ENCODE peak calls at places on chromosome 3, in ten cellular contexts. Y, D, W, M, Q, N, I, E, S and H are unnamed samples.

GRCh38 chr3:170044280-170044679 is 6.5 kb downstream of the GPR160 start:
- DNase-seq in Y (no peak), D (no peak), W (no peak), M (no peak), Q (no peak), N (no peak), I (no peak), E (no peak), S (no peak), H (no peak)

GRCh38 chr3:128112406-128112968 is 11.1 kb downstream of the RUVBL1 start:
- DNase-seq in Y (no peak), D (peak; percentile 94), W (no peak), M (peak; percentile 88), Q (peak; percentile 91), N (no peak), I (peak; percentile 51), E (peak; percentile 43), S (no peak), H (peak; percentile 89)

GRCh38 chr3:7875858-7876442 is 625.7 kb upstream of the LMCD1 start:
- DNase-seq in Y (no peak), D (peak; percentile 7), W (no peak), M (no peak), Q (peak; percentile 3), N (peak; percentile 23), I (no peak), E (peak; percentile 79), S (no peak), H (no peak)

GRCh38 chr3:97950360-97950759 is 21.9 kb downstream of the RIOX2 start:
- DNase-seq in Y (no peak), D (no peak), W (no peak), M (no peak), Q (no peak), N (no peak), I (no peak), E (no peak), S (no peak), H (no peak)

GRCh38 chr3:150371741-150372254 is 36.3 kb upstream of the TSC22D2 start:
- DNase-seq in Y (peak; percentile 76), D (peak; percentile 100), W (no peak), M (peak; percentile 97), Q (peak; percentile 98), N (peak; percentile 98), I (peak; percentile 97), E (peak; percentile 87), S (peak; percentile 77), H (peak; percentile 97)

GRCh38 chr3:113157408-113157980 is 53.9 kb upstream of the BOC start:
- DNase-seq in Y (no peak), D (no peak), W (no peak), M (no peak), Q (no peak), N (no peak), I (no peak), E (no peak), S (peak; percentile 92), H (peak; percentile 44)

GRCh38 chr3:140911822-140912221 is 29.8 kb upstream of the SLC25A36 start:
- DNase-seq in Y (no peak), D (no peak), W (no peak), M (no peak), Q (no peak), N (no peak), I (no peak), E (no peak), S (no peak), H (no peak)

GRCh38 chr3:130480736-130481135 is 36.2 kb upstream of the COL6A6 start:
- DNase-seq in Y (no peak), D (peak; percentile 24), W (no peak), M (peak; percentile 12), Q (peak; percentile 49), N (no peak), I (peak; percentile 1), E (peak; percentile 26), S (no peak), H (peak; percentile 37)

GRCh38 chr3:33660035-33660434 is 58.0 kb downstream of the CLASP2 start:
- DNase-seq in Y (no peak), D (no peak), W (no peak), M (no peak), Q (no peak), N (no peak), I (no peak), E (no peak), S (no peak), H (no peak)
- H3K4me3 ChIP-seq in Y (no peak overlapping the region), D (no peak overlapping the region), W (peak overlapping the region; percentile 47), M (peak overlapping the region; percentile 42), Q (no peak overlapping the region), N (no peak overlapping the region), I (peak overlapping the region; percentile 54), E (no peak overlapping the region), S (peak overlapping the region; percentile 59), H (peak overlapping the region; percentile 56)

GRCh38 chr3:16207031-16207430 is 32.6 kb downstream of the GALNT15 start:
- DNase-seq in Y (no peak), D (no peak), W (no peak), M (no peak), Q (no peak), N (no peak), I (no peak), E (no peak), S (no peak), H (no peak)

GRCh38 chr3:16203031-16203430 is 28.6 kb downstream of the GALNT15 start:
- DNase-seq in Y (no peak), D (peak; percentile 75), W (no peak), M (no peak), Q (peak; percentile 30), N (no peak), I (peak; percentile 33), E (no peak), S (no peak), H (peak; percentile 45)

GRCh38 chr3:16203671-16204629 is 29.5 kb downstream of the GALNT15 start:
- DNase-seq in Y (no peak), D (peak; percentile 48), W (no peak), M (no peak), Q (no peak), N (no peak), I (no peak), E (no peak), S (no peak), H (no peak)

GRCh38 chr3:16204751-16205150 is 30.3 kb downstream of the GALNT15 start:
- DNase-seq in Y (no peak), D (no peak), W (no peak), M (no peak), Q (no peak), N (no peak), I (no peak), E (no peak), S (no peak), H (no peak)

DNA sequence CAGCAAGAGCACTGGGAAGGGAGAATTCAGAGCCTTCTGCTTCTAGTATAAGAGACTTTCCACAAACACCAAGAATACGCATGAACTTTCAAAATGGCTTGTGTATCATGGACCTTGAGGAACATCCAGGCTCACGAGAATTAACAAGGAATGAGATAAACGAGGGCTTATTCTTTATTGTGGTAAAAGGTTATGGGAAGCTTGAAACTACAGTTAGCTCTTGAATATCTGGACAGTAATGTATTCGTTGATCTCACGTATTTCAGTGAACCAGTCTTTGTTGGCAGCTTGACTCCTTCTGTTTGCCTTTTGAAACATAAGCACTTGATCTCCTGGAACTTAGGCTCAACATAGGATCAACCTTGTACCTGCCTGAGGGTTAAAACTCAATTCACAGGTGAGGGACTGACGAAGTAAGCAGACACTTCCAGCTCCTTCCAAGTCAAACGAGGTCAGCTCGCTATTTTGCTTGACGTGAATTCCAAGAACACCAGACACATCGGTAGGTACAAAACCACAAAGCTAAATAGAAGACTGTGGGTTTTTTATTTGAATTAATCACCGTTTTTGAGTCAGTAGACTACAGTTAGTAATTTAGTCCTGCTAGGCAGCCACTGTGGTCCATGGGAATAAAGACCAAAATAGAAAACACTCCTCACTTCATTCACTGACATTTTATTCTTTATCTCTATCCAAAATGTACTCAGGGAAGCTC is 30.8 kb downstream of the GALNT15 start:
- DNase-seq in Y (no peak), D (peak; percentile 56), W (no peak), M (no peak), Q (no peak), N (peak; percentile 44), I (no peak), E (no peak), S (no peak), H (no peak)
- TF ChIP-seq CTCF in Y (no peak), D (no peak), W (no peak), M (no peak), Q (no peak), N (no peak), I (no peak), E (no peak), S (no peak), H (no peak)

DNA sequence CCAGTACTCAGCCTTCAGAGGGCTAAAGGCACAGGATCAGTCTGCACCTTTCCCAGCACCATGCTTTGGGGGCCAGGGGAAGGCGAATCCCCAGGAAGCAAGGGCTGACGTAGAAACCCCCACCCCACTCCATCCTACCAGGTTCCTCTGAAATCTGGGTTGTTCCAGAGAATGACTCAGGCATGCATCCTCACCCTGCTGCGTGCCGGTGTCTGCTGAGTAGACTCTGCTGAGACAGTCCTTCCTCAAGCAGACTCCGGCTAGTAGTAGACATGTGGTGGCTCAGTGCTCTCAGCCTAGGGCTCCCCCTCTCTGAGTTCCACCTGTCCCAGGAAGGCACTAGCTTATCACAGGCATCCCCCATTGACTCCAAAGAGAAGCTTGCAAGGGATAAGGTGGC is 9.0 kb downstream of the TMEM43 start:
- DNase-seq in Y (no peak), D (no peak), W (no peak), M (no peak), Q (no peak), N (no peak), I (no peak), E (no peak), S (no peak), H (no peak)
- H3K4me3 ChIP-seq in Y (no peak overlapping the region), D (no peak overlapping the region), W (no peak overlapping the region), M (no peak overlapping the region), Q (no peak overlapping the region), N (no peak overlapping the region), I (no peak overlapping the region), E (no peak overlapping the region), S (no peak overlapping the region), H (no peak overlapping the region)

DNA sequence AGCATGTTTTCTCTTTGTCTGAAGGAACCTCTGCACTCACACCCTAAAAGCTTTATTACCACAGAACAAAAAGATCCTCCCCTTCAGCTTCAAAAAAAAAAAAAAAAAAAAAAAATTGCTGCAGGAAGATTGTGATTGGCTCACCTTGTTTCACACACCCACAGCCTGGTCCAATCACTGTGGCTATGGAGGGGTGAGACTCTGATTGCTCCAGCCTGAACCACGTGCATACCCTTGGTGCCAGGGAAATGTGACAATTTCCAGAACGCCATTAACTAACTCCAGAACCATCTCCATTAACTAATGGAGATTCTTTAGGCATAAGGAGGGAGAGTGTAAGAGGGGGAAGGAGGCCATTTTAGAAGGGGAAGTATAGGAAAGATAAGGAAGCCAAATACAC is 106.5 kb upstream of the CRBN start:
- DNase-seq in Y (no peak), D (no peak), W (no peak), M (no peak), Q (no peak), N (no peak), I (no peak), E (no peak), S (no peak), H (no peak)
- TF ChIP-seq CTCF in Y (no peak), D (no peak), W (no peak), M (no peak), Q (no peak), N (no peak), I (no peak), E (no peak), S (no peak), H (no peak)

DNA sequence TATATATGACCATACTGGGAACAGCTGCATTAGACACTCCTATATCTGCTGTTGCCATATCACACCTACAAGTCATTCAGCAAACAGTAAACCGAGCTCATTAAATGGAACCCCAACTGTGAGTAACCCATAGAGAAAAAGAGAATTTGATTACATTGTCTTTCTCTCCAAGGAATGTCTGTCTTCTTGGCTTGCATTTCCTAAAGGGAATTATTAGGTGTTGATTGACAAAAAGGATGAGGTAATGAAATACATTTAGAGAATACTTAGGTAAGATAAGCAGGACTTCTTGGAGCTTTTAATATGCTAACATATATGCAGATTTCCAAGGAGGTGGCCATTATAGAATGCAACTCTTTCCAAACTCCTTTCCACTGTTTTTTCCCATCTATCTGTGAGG is 76.8 kb downstream of the SLMAP start:
- DNase-seq in Y (no peak), D (no peak), W (no peak), M (no peak), Q (no peak), N (no peak), I (no peak), E (no peak), S (no peak), H (no peak)
- H3K4me3 ChIP-seq in Y (no peak overlapping the region), D (no peak overlapping the region), W (no peak overlapping the region), M (no peak overlapping the region), Q (no peak overlapping the region), N (no peak overlapping the region), I (no peak overlapping the region), E (no peak overlapping the region), S (no peak overlapping the region), H (no peak overlapping the region)